ENCODE peak calls at places on chromosomes 4 and X, in ten cellular contexts. M, R, H, C, Q, S, N, U, G and I are unnamed samples.

GRCh38 chr4:152983774-152984411 is 47.8 kb downstream of the FHDC1 start:
- DNase-seq in N (no peak), C (peak), R (peak), G (no peak), U (peak), S (peak), M (no peak), H (peak), Q (no peak), I (no peak)

GRCh38 chrX:13699183-13699826 is 10.4 kb downstream of the RAB9A start:
- DNase-seq in N (no peak), C (no peak), Q (no peak), H (no peak), S (no peak), G (no peak), U (peak), R (no peak), M (no peak), I (peak)

GRCh38 chr4:170049793-170050192 is 23.6 kb upstream of the MFAP3L start:
- DNase-seq in H (no peak), G (no peak), C (no peak), M (no peak), U (no peak), S (no peak), R (no peak), Q (no peak), N (no peak), I (no peak)

GRCh38 chr4:157076578-157076947 is 613 bp downstream of the GLRB start:
- DNase-seq in S (no peak), M (no peak), H (no peak), U (no peak), Q (no peak), G (no peak), C (no peak), R (no peak), N (peak), I (no peak)

GRCh38 chrX:24023972-24024664 is 2.9 kb downstream of the KLHL15 start:
- DNase-seq in M (peak), R (peak), C (no peak), U (peak), Q (no peak), G (peak), H (no peak), N (no peak), S (peak), I (no peak)

GRCh38 chr4:36997727-36998126 is 246.8 kb upstream of the NWD2 start:
- DNase-seq in H (no peak), C (no peak), R (no peak), G (no peak), U (no peak), M (no peak), N (no peak), S (no peak), Q (no peak), I (no peak)

GRCh38 chr4:79996950-79997349 is 76.1 kb downstream of the ANTXR2 start:
- DNase-seq in Q (no peak), N (no peak), M (no peak), R (peak), C (no peak), G (no peak), S (no peak), H (no peak), U (no peak), I (no peak)

GRCh38 chrX:46628406-46629371 is 55.1 kb downstream of the CHST7 start:
- DNase-seq in G (peak), H (no peak), S (peak), Q (peak), M (peak), U (peak), C (no peak), N (peak), R (peak), I (peak)

GRCh38 chr4:36303430-36304137 is 22.2 kb downstream of the DTHD1 start:
- DNase-seq in U (no peak), M (no peak), G (no peak), N (no peak), H (no peak), R (no peak), C (no peak), Q (no peak), S (no peak), I (no peak)

GRCh38 chr4:177105526-177105925 is 204.1 kb upstream of the NEIL3 start:
- DNase-seq in G (no peak), M (no peak), U (peak), H (peak), N (no peak), S (no peak), C (no peak), R (no peak), Q (no peak), I (no peak)

GRCh38 chr4:2923141-2923551 is 40.1 kb downstream of the NOP14 start:
- DNase-seq in H (no peak), N (no peak), M (no peak), Q (peak), G (no peak), R (peak), S (peak), U (peak), C (no peak), I (no peak)

GRCh38 chr4:186485621-186486062 is 69.7 kb downstream of the MTNR1A start:
- DNase-seq in U (no peak), H (no peak), G (no peak), M (peak), C (no peak), R (peak), S (peak), N (no peak), Q (peak), I (no peak)

DNA sequence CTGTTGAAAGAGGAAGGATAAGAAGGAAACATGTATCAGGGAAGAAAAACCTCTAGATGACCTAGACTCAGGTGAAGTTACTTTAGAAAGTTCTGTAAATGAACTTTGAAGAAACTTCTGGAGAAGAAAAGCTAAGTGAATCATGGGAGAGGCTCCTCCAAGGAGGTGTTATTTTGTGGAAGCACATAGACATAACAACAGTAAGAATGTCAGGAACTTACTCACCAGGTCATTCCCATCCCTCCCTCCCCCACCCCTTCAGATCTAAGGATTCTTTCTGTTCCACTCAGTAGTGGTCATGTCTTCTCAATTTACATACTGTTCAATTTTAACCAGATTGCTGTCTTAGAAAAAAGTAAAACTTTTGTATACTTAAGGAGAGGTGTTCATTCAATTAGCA is 310.5 kb upstream of the DDX53 start:
- DNase-seq in S (peak), M (no peak), R (peak), C (no peak), Q (no peak), G (no peak), N (no peak), H (no peak), U (peak), I (no peak)
- TF ChIP-seq CTCF in S (no peak), M (no peak), R (no peak), C (no peak), Q (no peak), G (no peak), N (no peak), H (no peak), U (no peak), I (no peak)

GRCh38 chrX:26783512-26784225 is 567.7 kb downstream of the MAGEB5 start:
- DNase-seq in H (no peak), N (peak), G (peak), Q (no peak), U (peak), C (peak), S (peak), M (no peak), R (peak), I (no peak)

GRCh38 chrX:26778320-26778888 is 562.4 kb downstream of the MAGEB5 start:
- DNase-seq in G (no peak), Q (no peak), M (no peak), S (no peak), H (no peak), N (no peak), U (no peak), C (no peak), R (no peak), I (no peak)
- TF ChIP-seq CTCF in G (peak), Q (no peak), M (no peak), S (no peak), H (peak), N (no peak), U (no peak), C (no peak), R (peak), I (no peak)

GRCh38 chrX:99271641-99272040 is 1138.4 kb downstream of the PCDH19 start:
- DNase-seq in U (no peak), M (no peak), S (no peak), Q (no peak), N (no peak), H (no peak), C (no peak), G (no peak), R (no peak), I (no peak)

DNA sequence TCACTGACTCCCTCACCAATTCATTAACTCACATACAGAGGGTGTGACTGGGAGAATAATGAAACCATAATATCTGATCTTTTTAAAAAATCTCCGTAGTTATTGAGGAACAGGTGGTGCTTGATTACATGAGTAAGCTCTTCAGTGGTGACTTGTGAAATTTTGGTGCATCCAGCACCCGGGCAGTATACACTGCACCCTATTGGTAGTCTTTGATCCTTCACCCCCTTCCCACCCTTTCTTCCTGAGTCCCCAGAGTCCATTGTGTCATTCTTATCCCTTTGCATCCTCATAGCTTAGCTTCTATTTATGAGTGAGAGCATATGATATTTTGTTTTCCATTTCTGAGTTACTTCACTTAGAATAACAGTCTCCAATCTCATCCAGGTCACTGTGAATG is 1143.8 kb downstream of the PCDH19 start:
- DNase-seq in M (no peak), R (no peak), U (no peak), C (no peak), S (no peak), G (no peak), N (no peak), H (no peak), Q (no peak), I (no peak)
- TF ChIP-seq CTCF in M (no peak), R (no peak), U (no peak), C (no peak), S (no peak), G (no peak), N (no peak), H (no peak), Q (no peak), I (no peak)

GRCh38 chr4:90798948-90799347 is 671.8 kb downstream of the CCSER1 start:
- DNase-seq in S (no peak), C (no peak), N (no peak), G (no peak), U (no peak), R (no peak), H (no peak), Q (no peak), M (no peak), I (no peak)

GRCh38 chr4:90799895-90800294 is 672.7 kb downstream of the CCSER1 start:
- DNase-seq in N (no peak), M (no peak), G (no peak), Q (no peak), R (no peak), H (no peak), S (no peak), C (no peak), U (no peak), I (no peak)
- TF ChIP-seq CTCF in N (no peak), M (no peak), G (no peak), Q (no peak), R (no peak), H (no peak), S (no peak), C (no peak), U (no peak), I (no peak)

GRCh38 chr4:173046818-173047217 is 121.8 kb upstream of the GALNT7 start:
- DNase-seq in Q (no peak), M (no peak), R (no peak), N (no peak), C (no peak), H (no peak), G (no peak), U (no peak), S (no peak), I (no peak)

GRCh38 chr4:173041482-173041881 is 127.1 kb upstream of the GALNT7 start:
- DNase-seq in H (no peak), M (no peak), R (no peak), C (no peak), G (no peak), S (no peak), U (no peak), N (no peak), Q (no peak), I (no peak)

GRCh38 chr4:173040200-173040599 is 128.4 kb upstream of the GALNT7 start:
- DNase-seq in C (no peak), S (peak), N (peak), H (no peak), G (peak), M (peak), Q (no peak), U (peak), R (peak), I (no peak)

GRCh38 chr4:173046144-173046543 is 122.5 kb upstream of the GALNT7 start:
- DNase-seq in S (no peak), Q (no peak), N (no peak), H (no peak), U (no peak), G (no peak), M (no peak), C (no peak), R (no peak), I (no peak)

DNA sequence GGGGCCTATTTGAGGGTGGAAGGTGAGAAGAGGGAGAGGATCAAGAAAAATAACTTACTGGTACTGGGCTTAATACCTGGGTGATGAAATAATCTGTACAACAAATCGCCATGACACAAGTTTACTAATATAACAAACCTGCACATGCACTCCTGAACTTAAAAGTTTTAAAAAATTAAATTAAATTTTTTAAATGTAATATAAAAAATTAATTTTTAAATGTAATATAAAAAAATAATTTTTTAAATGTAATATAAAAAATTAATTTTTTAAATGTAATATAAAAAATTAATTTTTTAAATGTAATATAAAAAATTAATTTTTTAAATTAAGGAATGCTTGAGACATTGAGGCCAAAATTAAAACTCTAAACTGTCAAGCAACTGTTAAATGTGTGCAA is 124.3 kb upstream of the GALNT7 start:
- DNase-seq in N (no peak), H (no peak), S (no peak), M (no peak), G (no peak), Q (no peak), R (no peak), C (no peak), U (no peak), I (no peak)
- TF ChIP-seq CTCF in N (no peak), H (no peak), S (no peak), M (no peak), G (no peak), Q (no peak), R (no peak), C (no peak), U (no peak), I (no peak)

DNA sequence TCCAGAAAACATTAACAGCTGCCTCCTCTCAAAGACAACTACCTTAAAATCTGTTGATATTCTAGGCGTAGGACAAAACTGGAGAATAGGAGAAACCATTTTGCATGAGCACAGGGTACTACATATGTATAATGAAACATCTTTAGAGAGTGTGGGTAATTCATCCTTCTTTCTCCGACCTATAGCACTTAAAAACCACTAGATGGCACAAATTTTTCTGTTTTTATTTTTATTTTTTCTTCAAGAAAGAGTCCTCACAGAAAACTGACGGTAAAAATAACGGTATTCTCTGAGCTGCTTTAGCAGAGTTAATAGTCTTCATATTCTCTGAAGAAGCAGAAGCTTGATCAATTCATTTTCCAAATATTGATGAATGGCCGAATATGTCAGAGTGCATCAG is 14.6 kb downstream of the SMIM31 start:
- DNase-seq in S (peak), M (no peak), R (peak), C (no peak), U (peak), Q (no peak), G (peak), N (no peak), H (no peak), I (no peak)
- TF ChIP-seq CTCF in S (peak), M (no peak), R (peak), C (peak), U (peak), Q (no peak), G (peak), N (no peak), H (no peak), I (no peak)

GRCh38 chrX:50903387-50904027 is 7.0 kb upstream of the BMP15 start:
- DNase-seq in S (peak), C (peak), G (peak), H (no peak), Q (no peak), U (peak), M (no peak), N (peak), R (peak), I (no peak)
- TF ChIP-seq CTCF in S (peak), C (peak), G (peak), H (peak), Q (peak), U (peak), M (peak), N (peak), R (peak), I (peak)